ENCODE peak calls at places on chromosomes 13 and 19, in five cellular contexts. D is NCI-H345; R is lower leg skin; S is activated CD4-positive, CD25-positive, alpha-beta regulatory T cell; O is AG08396. H is an unnamed sample.

GRCh38 chr19:1502433-1503088 is 10.3 kb downstream of the ADAMTSL5 start:
- DNase-seq in D (no peak), R (no peak), S (no peak), O (no peak), H (no peak)

GRCh38 chr13:46339035-46339666 is 47.9 kb downstream of the RUBCNL start:
- DNase-seq in D (no peak), R (no peak), S (no peak), O (no peak), H (peak; percentile 89)

GRCh38 chr13:75704194-75704941 is 68.2 kb downstream of the LMO7 start:
- DNase-seq in D (no peak), R (no peak), S (no peak), O (peak; percentile 21), H (peak; percentile 76)

GRCh38 chr19:5397804-5398692 is 57.2 kb upstream of the ZNRF4 start:
- DNase-seq in D (no peak), R (no peak), S (no peak), O (peak; percentile 33), H (peak; percentile 39)

GRCh38 chr19:29568036-29568788 is 37.9 kb upstream of the POP4 start:
- DNase-seq in D (no peak), R (peak; percentile 64), S (no peak), O (no peak), H (no peak)

GRCh38 chr13:77136902-77137420 is 110.0 kb upstream of the FBXL3 start:
- DNase-seq in D (no peak), R (no peak), S (no peak), O (peak; percentile 23), H (peak; percentile 56)

GRCh38 chr19:13155472-13156284 is 5.5 kb downstream of the IER2 start:
- DNase-seq in D (no peak), R (peak; percentile 95), S (peak; percentile 71), O (peak; percentile 73), H (peak; percentile 81)

GRCh38 chr13:80873589-80873988 is 532.7 kb upstream of the SPRY2 start:
- DNase-seq in D (no peak), R (no peak), S (no peak), O (no peak), H (peak; percentile 6)

GRCh38 chr19:12880551-12881171 is 588 bp downstream of the DNASE2 start:
- DNase-seq in D (no peak), R (peak; percentile 90), S (no peak), O (peak; percentile 49), H (peak; percentile 43)

GRCh38 chr19:19626516-19627441 is 1.2 kb downstream of the LPAR2 start:
- DNase-seq in D (no peak), R (no peak), S (no peak), O (peak; percentile 5), H (no peak)

GRCh38 chr19:8571006-8571411 is 6.2 kb downstream of the MYO1F start:
- DNase-seq in D (no peak), R (no peak), S (peak; percentile 33), O (peak; percentile 71), H (peak; percentile 39)

GRCh38 chr13:39329182-39329639 is 273.8 kb downstream of the LHFPL6 start:
- DNase-seq in D (no peak), R (no peak), S (no peak), O (no peak), H (no peak)

GRCh38 chr13:112729408-112729807 is 39.6 kb downstream of the ATP11A start:
- DNase-seq in D (no peak), R (no peak), S (no peak), O (no peak), H (no peak)

GRCh38 chr19:46863818-46864629 is 3.2 kb downstream of the ARHGAP35 start:
- DNase-seq in D (no peak), R (peak; percentile 75), S (no peak), O (peak; percentile 55), H (peak; percentile 93)

GRCh38 chr19:3098141-3098514 is 4.0 kb downstream of the GNA11 start:
- DNase-seq in D (no peak), R (no peak), S (no peak), O (peak; percentile 54), H (no peak)

H was measured in astrocyte of the hippocampus.